ENCODE peak calls at places on chromosomes 11 and 22, in eight cellular contexts. Q is cardiac muscle cell, J is lower leg skin, C is GM23338, L is left lung, B is HFF-Myc, G is thoracic aorta, X is Caco-2. P is an unnamed sample.

GRCh38 chr22:33919591-33920501 is at the start of gene LARGE1:
- DNase-seq in Q (peak; percentile 47), J (peak; percentile 87), C (peak; percentile 71), L (peak; percentile 56), B (no peak), G (no peak), X (peak; percentile 47), P (no peak)

GRCh38 chr11:10287766-10288165 is 6.3 kb downstream of the SBF2 start:
- DNase-seq in Q (no peak), J (no peak), C (no peak), L (no peak), B (no peak), G (no peak), X (no peak), P (no peak)

GRCh38 chr22:46143491-46144147 is 6.7 kb upstream of the PPARA start:
- DNase-seq in Q (no peak), J (peak; percentile 83), C (no peak), L (peak; percentile 22), B (no peak), G (no peak), X (no peak), P (no peak)

GRCh38 chr22:22113701-22114100 is 130.9 kb upstream of the VPREB1 start:
- DNase-seq in Q (no peak), J (no peak), C (no peak), L (no peak), B (no peak), G (no peak), X (no peak), P (no peak)

GRCh38 chr22:35620624-35621245 is 3.6 kb upstream of the MB start:
- DNase-seq in Q (peak; percentile 19), J (no peak), C (peak; percentile 22), L (no peak), B (no peak), G (no peak), X (no peak), P (no peak)

GRCh38 chr11:130269544-130269943 is 45.2 kb downstream of the ZBTB44 start:
- DNase-seq in Q (peak; percentile 26), J (no peak), C (no peak), L (no peak), B (no peak), G (no peak), X (no peak), P (no peak)

GRCh38 chr22:45710469-45710868 is 38.8 kb downstream of the ATXN10 start:
- DNase-seq in Q (peak; percentile 9), J (no peak), C (no peak), L (no peak), B (no peak), G (no peak), X (no peak), P (no peak)

GRCh38 chr11:104653011-104653806 is 245.1 kb downstream of the CASP12 start:
- DNase-seq in Q (peak; percentile 34), J (no peak), C (no peak), L (no peak), B (no peak), G (no peak), X (no peak), P (no peak)

GRCh38 chr11:121711900-121712424 is 259.2 kb upstream of the SORL1-AS1 start:
- DNase-seq in Q (no peak), J (no peak), C (no peak), L (no peak), B (no peak), G (no peak), X (no peak), P (no peak)

GRCh38 chr11:75351541-75352416 is at the start of gene ARRB1:
- DNase-seq in Q (peak; percentile 70), J (peak; percentile 92), C (peak; percentile 82), L (peak; percentile 73), B (no peak), G (no peak), X (peak; percentile 90), P (no peak)

GRCh38 chr22:25966448-25966913 is 202.8 kb upstream of the SEZ6L start:
- DNase-seq in Q (no peak), J (no peak), C (no peak), L (no peak), B (no peak), G (no peak), X (no peak), P (no peak)

GRCh38 chr11:95364324-95365295 is 133.6 kb upstream of the SESN3 start:
- DNase-seq in Q (peak; percentile 34), J (no peak), C (no peak), L (no peak), B (no peak), G (no peak), X (peak; percentile 61), P (no peak)

GRCh38 chr11:122032317-122032716 is 83.7 kb downstream of the BLID start:
- DNase-seq in Q (peak; percentile 36), J (no peak), C (no peak), L (no peak), B (peak; percentile 56), G (no peak), X (no peak), P (no peak)

GRCh38 chr11:102293873-102294601 is 23.2 kb upstream of the BIRC3 start:
- DNase-seq in Q (peak; percentile 70), J (no peak), C (peak; percentile 65), L (no peak), B (peak; percentile 44), G (no peak), X (peak; percentile 32), P (peak; percentile 73)

GRCh38 chr11:45811109-45811435 is 6.1 kb downstream of the SLC35C1 start:
- DNase-seq in Q (no peak), J (peak; percentile 78), C (no peak), L (no peak), B (no peak), G (no peak), X (no peak), P (no peak)

GRCh38 chr22:48951836-48952235 is 875.8 kb downstream of the BRD1 start:
- DNase-seq in Q (no peak), J (peak; percentile 74), C (no peak), L (no peak), B (no peak), G (no peak), X (no peak), P (no peak)

GRCh38 chr11:133844217-133844616 is 1.1 kb downstream of the SPATA19 start:
- DNase-seq in Q (no peak), J (peak; percentile 80), C (no peak), L (no peak), B (no peak), G (no peak), X (no peak), P (no peak)

GRCh38 chr11:19816817-19817216 is 104.2 kb downstream of the NAV2 start:
- DNase-seq in Q (no peak), J (no peak), C (peak; percentile 75), L (no peak), B (no peak), G (no peak), X (no peak), P (no peak)

GRCh38 chr11:66176650-66177049 is 91.8 kb upstream of the RAB1B start:
- DNase-seq in Q (no peak), J (no peak), C (no peak), L (no peak), B (no peak), G (no peak), X (no peak), P (no peak)
- H3K4me3 ChIP-seq in Q (no peak overlapping the region), J (no peak overlapping the region), C (no peak overlapping the region), L (no peak overlapping the region), B (no peak overlapping the region), G (no peak overlapping the region), X (no peak overlapping the region), P (no peak overlapping the region)

GRCh38 chr11:65919151-65920034 is at the start of gene DRAP1:
- DNase-seq in Q (peak; percentile 100), J (peak; percentile 100), C (peak; percentile 99), L (peak; percentile 99), B (peak; percentile 82), G (peak; percentile 94), X (peak; percentile 99), P (peak; percentile 88)
- TF ChIP-seq CTCF in Q (no peak), J (no peak), C (no peak), L (no peak), B (no peak), G (no peak), X (no peak), P (no peak)

GRCh38 chr22:39251762-39252460 is 7.1 kb upstream of the PDGFB start:
- DNase-seq in Q (no peak), J (no peak), C (no peak), L (no peak), B (no peak), G (no peak), X (peak; percentile 30), P (no peak)
- H3K4me3 ChIP-seq in Q (no peak overlapping the region), J (no peak overlapping the region), C (no peak overlapping the region), L (no peak overlapping the region), B (no peak overlapping the region), G (no peak overlapping the region), X (no peak overlapping the region), P (no peak overlapping the region)

DNA sequence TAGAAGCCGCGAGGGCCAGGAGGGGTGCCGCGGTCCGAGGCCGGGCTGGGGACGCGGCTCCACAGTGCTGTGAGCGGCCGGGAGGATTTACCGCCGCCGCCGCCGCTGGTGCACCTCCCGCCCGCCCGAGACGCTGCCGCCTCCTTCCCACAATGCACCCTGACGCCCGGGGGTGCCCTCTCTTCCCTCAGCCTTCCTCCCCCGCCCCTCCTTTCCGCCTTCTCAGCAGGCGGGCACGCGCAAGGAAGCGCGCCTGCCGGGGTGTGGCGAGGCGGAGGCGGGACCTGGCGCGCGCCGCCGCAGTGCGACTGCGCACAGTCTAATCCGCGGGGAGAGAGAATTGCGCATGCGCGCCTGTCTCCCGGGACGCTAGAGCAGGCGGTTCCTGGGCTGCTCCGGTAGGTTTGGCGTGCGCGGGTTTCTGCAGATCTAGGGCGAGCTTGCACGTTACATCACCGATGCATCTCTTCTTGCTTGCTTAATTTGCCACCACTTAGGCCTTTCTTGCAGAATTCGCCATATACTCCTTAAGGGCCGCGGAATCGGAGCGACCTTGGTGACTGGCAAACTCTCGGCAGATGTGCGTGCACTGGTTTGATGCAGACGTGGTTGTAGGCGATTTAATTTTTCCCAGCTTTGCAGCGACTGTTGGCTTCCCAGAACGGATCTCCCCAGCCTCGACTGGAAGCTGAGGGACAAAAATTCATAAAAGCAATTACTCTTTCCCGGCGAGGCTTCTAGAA is at the start of the genes GVQW3 and THAP12:
- DNase-seq in Q (peak; percentile 99), J (peak; percentile 99), C (peak; percentile 97), L (peak; percentile 97), B (peak; percentile 78), G (peak; percentile 89), X (peak; percentile 100), P (peak; percentile 85)
- TF ChIP-seq CTCF in Q (no peak), J (no peak), C (peak; percentile 34), L (no peak), B (no peak), G (no peak), X (no peak), P (peak; percentile 16)